ENCODE peak calls at places on chromosomes 12 and 14, in five cellular contexts. F is H1, J is GM12878, Q is NT2/D1, T is HepG2. C is an unnamed sample.
A peak's percentile ranks its signal among the peaks of the same experiment; 100 is the strongest.

GRCh38 chr12:95601091-95601490 is 49.8 kb upstream of the USP44 start:
- DNase-seq in T (no peak), J (no peak), Q (no peak), F (no peak), C (no peak)

GRCh38 chr12:108831309-108831991 is 25.9 kb downstream of the SSH1 start:
- DNase-seq in Q (no peak), F (no peak), J (peak; percentile 87), T (no peak), C (no peak)

GRCh38 chr12:13734753-13735152 is 246.6 kb downstream of the GRIN2B start:
- DNase-seq in Q (no peak), J (no peak), T (no peak), F (no peak), C (no peak)

GRCh38 chr12:103571286-103571685 is 15.8 kb upstream of the STAB2 start:
- DNase-seq in F (no peak), T (peak; percentile 16), Q (peak; percentile 36), J (no peak), C (peak; percentile 21)

GRCh38 chr12:108629156-108629555 is 4.5 kb downstream of the SELPLG start:
- DNase-seq in T (no peak), Q (no peak), J (no peak), F (no peak), C (no peak)

GRCh38 chr14:69059658-69060648 is 80.9 kb upstream of the ACTN1 start:
- DNase-seq in T (no peak), Q (no peak), F (no peak), J (no peak), C (no peak)

GRCh38 chr14:100727565-100728240 is 1.0 kb downstream of the DLK1 start:
- DNase-seq in J (no peak), Q (no peak), F (no peak), T (no peak), C (no peak)

GRCh38 chr14:85296466-85297210 is 233.3 kb upstream of the FLRT2 start:
- DNase-seq in T (no peak), F (no peak), J (no peak), Q (no peak), C (no peak)

GRCh38 chr14:68144051-68144681 is 324.6 kb downstream of the RAD51B start:
- DNase-seq in T (peak; percentile 44), F (no peak), Q (no peak), J (no peak), C (no peak)

GRCh38 chr12:24759155-24759554 is 189.7 kb downstream of the BCAT1 start:
- DNase-seq in J (no peak), T (peak; percentile 25), Q (no peak), F (no peak), C (no peak)

GRCh38 chr12:108884116-108885012 is 4.5 kb downstream of the DAO start:
- DNase-seq in Q (peak; percentile 42), J (no peak), T (peak; percentile 14), F (peak; percentile 15), C (peak; percentile 68)

GRCh38 chr12:19822476-19822875 is 383.2 kb downstream of the AEBP2 start:
- DNase-seq in T (no peak), J (no peak), Q (no peak), F (no peak), C (no peak)

GRCh38 chr12:113230315-113231274 is 9.3 kb downstream of the TPCN1 start:
- DNase-seq in T (peak; percentile 94), Q (no peak), J (no peak), F (no peak), C (no peak)

GRCh38 chr12:47820631-47821345 is 1.1 kb upstream of the HDAC7 start:
- DNase-seq in Q (peak; percentile 90), F (no peak), J (no peak), T (peak; percentile 88), C (peak; percentile 41)

GRCh38 chr12:52212701-52213540 is 20.1 kb upstream of the KRT7 start:
- DNase-seq in F (no peak), Q (no peak), T (no peak), J (no peak), C (no peak)

GRCh38 chr12:74537126-74537706 is 419 bp upstream of the ATXN7L3B start:
- DNase-seq in F (no peak), J (peak; percentile 48), T (peak; percentile 56), Q (no peak), C (peak; percentile 43)

GRCh38 chr12:1117970-1118563 is 127.0 kb downstream of the ERC1 start:
- DNase-seq in Q (peak; percentile 92), F (no peak), T (peak; percentile 40), J (no peak), C (peak; percentile 46)

GRCh38 chr14:93319494-93319893 is 13.3 kb downstream of the BTBD7 start:
- DNase-seq in F (no peak), T (no peak), J (no peak), Q (no peak), C (no peak)

GRCh38 chr14:93319958-93320357 is 12.9 kb downstream of the BTBD7 start:
- DNase-seq in T (no peak), Q (no peak), F (no peak), J (no peak), C (no peak)

GRCh38 chr14:93320489-93320888 is 12.3 kb downstream of the BTBD7 start:
- DNase-seq in J (no peak), T (no peak), F (no peak), Q (no peak), C (no peak)

GRCh38 chr14:93317836-93318807 is 14.7 kb downstream of the BTBD7 start:
- DNase-seq in T (no peak), Q (no peak), F (no peak), J (no peak), C (no peak)

DNA sequence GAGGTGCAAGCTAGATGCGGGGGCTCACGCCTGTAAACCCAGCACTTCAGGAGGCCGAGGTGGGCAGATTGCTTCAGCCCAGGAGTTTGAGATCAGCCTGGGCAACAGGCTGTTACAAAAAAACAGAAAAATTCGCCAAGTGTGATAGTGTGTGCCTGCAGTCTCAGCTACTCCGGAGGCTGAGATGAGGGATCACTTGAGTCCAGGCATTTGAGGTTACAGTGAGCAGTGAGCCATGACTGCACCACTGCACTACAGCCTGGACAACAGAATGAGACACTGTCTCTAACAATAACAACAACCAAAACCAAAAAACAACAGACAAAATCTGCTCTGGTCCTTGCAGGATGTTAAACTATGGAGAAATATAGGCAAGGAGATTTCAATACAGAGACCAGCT is 13.9 kb downstream of the BTBD7 start:
- DNase-seq in Q (no peak), F (no peak), T (no peak), J (no peak), C (no peak)
- TF ChIP-seq SUZ12 in Q (no peak), F (no peak), T (no peak), J (no peak), C (no peak)

DNA sequence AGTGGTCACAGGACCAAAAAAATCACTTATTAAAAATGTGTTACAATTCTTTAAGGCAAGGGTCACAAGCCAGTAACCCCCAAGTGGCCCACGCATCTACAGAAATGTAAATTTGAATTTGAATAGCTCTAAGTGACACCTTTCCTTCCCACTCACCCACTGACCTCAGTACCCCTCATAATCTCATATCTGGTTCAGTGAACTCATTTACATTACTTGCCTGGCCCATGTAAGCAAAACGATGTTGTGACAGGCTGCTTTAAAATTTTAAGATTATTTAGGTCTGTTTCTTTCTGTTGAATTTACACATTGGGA is 27.4 kb downstream of the NELL2 start:
- DNase-seq in T (no peak), F (no peak), J (peak; percentile 17), Q (no peak), C (no peak)
- TF ChIP-seq SUZ12 in T (no peak), F (no peak), J (no peak), Q (no peak), C (no peak)

GRCh38 chr12:64051057-64051456 is 171.0 kb downstream of the KICS2 start:
- DNase-seq in T (no peak), J (no peak), F (no peak), Q (no peak), C (no peak)
- TF ChIP-seq SUZ12 in T (no peak), J (no peak), F (no peak), Q (no peak), C (no peak)

GRCh38 chr12:56839489-56840442 is 76.6 kb downstream of the HSD17B6 start:
- DNase-seq in F (peak; percentile 51), T (peak; percentile 41), Q (peak; percentile 48), J (peak; percentile 2), C (peak; percentile 54)

GRCh38 chr12:56838602-56839488 is 75.7 kb downstream of the HSD17B6 start:
- DNase-seq in F (no peak), T (no peak), Q (no peak), J (no peak), C (no peak)

GRCh38 chr12:56836800-56837663 is 73.9 kb downstream of the HSD17B6 start:
- DNase-seq in F (no peak), Q (no peak), T (no peak), J (no peak), C (no peak)

GRCh38 chr12:56836317-56836716 is 73.2 kb downstream of the HSD17B6 start:
- DNase-seq in T (no peak), Q (no peak), J (no peak), F (no peak), C (no peak)

GRCh38 chr12:56840922-56841321 is 77.8 kb downstream of the HSD17B6 start:
- DNase-seq in T (no peak), J (no peak), Q (no peak), F (no peak), C (no peak)
- TF ChIP-seq SUZ12 in T (no peak), J (no peak), Q (no peak), F (no peak), C (no peak)

DNA sequence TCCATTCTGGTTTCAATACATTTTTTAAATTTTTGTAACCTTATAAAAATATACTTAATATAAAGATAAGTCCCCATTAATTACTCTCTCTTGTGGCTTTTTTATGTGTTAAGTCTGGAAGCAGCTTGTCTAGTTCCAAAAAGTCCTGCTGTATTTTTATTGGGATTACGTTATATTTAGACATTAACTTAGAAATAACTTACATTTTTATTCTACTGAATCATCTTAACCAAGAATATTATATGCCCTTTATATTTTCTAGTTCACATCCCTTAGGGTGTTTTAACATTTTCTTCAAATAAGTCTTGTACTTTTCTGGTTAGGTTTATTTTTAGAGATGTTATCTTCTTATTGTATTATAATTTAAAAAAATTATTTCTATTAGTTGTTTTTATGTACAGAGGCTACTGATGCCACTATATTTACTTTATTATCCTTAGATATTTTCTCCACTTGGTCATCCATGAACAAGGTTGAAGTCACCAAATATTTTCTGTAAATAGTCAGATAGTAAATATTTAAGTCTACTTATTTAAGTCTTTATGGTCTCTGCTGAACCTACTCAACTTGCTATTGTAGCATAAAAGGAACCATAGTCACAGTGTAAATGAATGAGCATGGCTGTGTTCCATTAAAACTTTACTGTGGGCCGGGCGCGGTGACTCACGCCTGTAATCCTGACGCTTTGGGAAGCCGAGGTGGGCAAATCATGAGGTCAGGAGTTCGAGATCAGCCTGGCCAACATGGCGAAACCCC is 132.4 kb upstream of the NEDD1 start:
- DNase-seq in T (no peak), F (no peak), Q (no peak), J (no peak), C (no peak)
- TF ChIP-seq SUZ12 in T (no peak), F (no peak), Q (no peak), J (no peak), C (no peak)

DNA sequence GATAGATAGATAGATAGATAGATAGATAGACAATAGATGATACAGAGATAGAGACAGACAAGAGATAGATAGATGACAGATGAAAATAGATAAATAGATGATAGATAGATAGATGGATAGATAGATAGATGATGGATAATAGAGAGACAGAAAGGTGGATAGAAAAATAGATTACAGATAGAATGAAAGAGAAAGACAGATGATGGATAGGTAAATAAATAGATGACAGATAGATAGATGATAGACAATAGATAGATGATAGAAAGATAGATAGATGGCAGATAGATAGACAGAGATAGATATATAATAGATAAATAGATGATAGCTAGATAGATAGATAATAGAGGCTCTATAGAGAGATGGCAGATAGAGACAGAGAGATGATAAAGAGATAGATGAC is 523.0 kb downstream of the BCL11B start:
- DNase-seq in Q (no peak), F (no peak), T (no peak), J (no peak), C (no peak)
- TF ChIP-seq SUZ12 in Q (no peak), F (no peak), T (no peak), J (no peak), C (no peak)

GRCh38 chr14:26328766-26329165 is 269.1 kb downstream of the NOVA1 start:
- DNase-seq in F (no peak), Q (no peak), J (no peak), T (no peak), C (no peak)
- TF ChIP-seq SUZ12 in F (no peak), Q (no peak), J (no peak), T (no peak), C (no peak)